ENCODE peak calls at places on chromosomes 11 and 22, in seven cellular contexts. L, O, N, F, R, I and G are unnamed samples.

GRCh38 chr11:125401235-125401634 is 94.8 kb downstream of the FEZ1 start:
- DNase-seq in N (no peak), I (no peak), R (no peak), L (no peak), O (no peak), F (no peak), G (no peak)

GRCh38 chr22:17845790-17846189 is 71.5 kb upstream of the BID start:
- DNase-seq in F (peak), I (no peak), O (no peak), R (no peak), L (peak), N (peak), G (no peak)

GRCh38 chr22:31692186-31692886 is 30.3 kb upstream of the PISD start:
- DNase-seq in N (no peak), R (peak), F (no peak), L (no peak), I (no peak), O (peak), G (no peak)

GRCh38 chr11:37503411-37504065 is 905.5 kb upstream of the RAG2 start:
- DNase-seq in N (no peak), O (no peak), L (no peak), I (no peak), F (no peak), R (no peak), G (no peak)

GRCh38 chr11:73553266-73553665 is 44.6 kb downstream of the FAM168A start:
- DNase-seq in R (no peak), O (no peak), N (no peak), F (no peak), I (no peak), L (no peak), G (no peak)

GRCh38 chr11:117195208-117195607 is 4.0 kb upstream of the TAGLN start:
- DNase-seq in R (no peak), F (no peak), O (no peak), I (no peak), N (no peak), L (no peak), G (peak)

GRCh38 chr11:77084581-77085191 is 17.9 kb downstream of the CAPN5 start:
- DNase-seq in R (no peak), I (no peak), N (no peak), O (no peak), L (no peak), F (no peak), G (no peak)

GRCh38 chr22:39108487-39108886 is 11.4 kb downstream of the APOBEC3H start:
- DNase-seq in N (no peak), I (no peak), L (no peak), O (no peak), R (no peak), F (no peak), G (no peak)

GRCh38 chr22:50293441-50294318 is 13.8 kb downstream of the PLXNB2 start:
- DNase-seq in L (peak), R (peak), O (no peak), F (peak), I (peak), N (peak), G (peak)

GRCh38 chr11:68033708-68034045 is 3.2 kb downstream of the NDUFS8 start:
- DNase-seq in R (no peak), O (no peak), F (no peak), I (no peak), L (peak), N (no peak), G (peak)

GRCh38 chr11:2898366-2899079 is 12.9 kb upstream of the CDKN1C start:
- DNase-seq in N (peak), F (peak), L (peak), R (peak), O (peak), I (peak), G (peak)

GRCh38 chr11:257766-258493 is 20.3 kb upstream of the NLRP6 start:
- DNase-seq in N (no peak), O (no peak), F (no peak), L (no peak), R (no peak), I (no peak), G (no peak)

GRCh38 chr11:57256119-57256518 is 19.1 kb upstream of the APLNR start:
- DNase-seq in L (no peak), N (no peak), F (no peak), R (no peak), O (no peak), I (no peak), G (no peak)

GRCh38 chr22:23565288-23565941 is 14.7 kb downstream of the IGLL1 start:
- DNase-seq in L (no peak), R (peak), N (no peak), O (no peak), I (peak), F (no peak), G (peak)

GRCh38 chr11:105156231-105156630 is 16.7 kb upstream of the CARD18 start:
- DNase-seq in R (no peak), L (no peak), N (no peak), I (no peak), F (no peak), O (no peak), G (no peak)

GRCh38 chr11:64120951-64121569 is 44.9 kb downstream of the MACROD1 start:
- DNase-seq in O (no peak), L (peak), R (peak), F (peak), I (peak), N (no peak), G (no peak)

GRCh38 chr11:118872403-118872821 is 11.3 kb upstream of the CXCR5 start:
- DNase-seq in F (no peak), I (no peak), L (no peak), R (no peak), N (no peak), O (no peak), G (no peak)

GRCh38 chr11:65439331-65440181 is 17.0 kb downstream of the NEAT1 start:
- DNase-seq in F (no peak), N (no peak), R (peak), L (no peak), I (peak), O (no peak), G (no peak)

GRCh38 chr11:34501500-34501899 is 12.1 kb downstream of the ELF5 start:
- DNase-seq in O (peak), L (no peak), R (peak), I (peak), F (peak), N (peak), G (peak)

GRCh38 chr11:116932182-116932581 is 94.8 kb upstream of the APOA1 start:
- DNase-seq in I (no peak), R (no peak), L (no peak), F (no peak), O (no peak), N (no peak), G (no peak)

GRCh38 chr11:83865636-83866461 is 579.7 kb upstream of the CCDC90B start:
- DNase-seq in R (peak), I (no peak), L (no peak), O (peak), N (no peak), F (peak), G (no peak)

GRCh38 chr11:17719940-17720795 is 797 bp downstream of the MYOD1 start:
- DNase-seq in R (peak), F (peak), N (no peak), O (no peak), L (no peak), I (peak), G (no peak)

GRCh38 chr22:38845368-38845740 is 1.5 kb upstream of the NPTXR start:
- DNase-seq in F (no peak), I (no peak), N (no peak), L (no peak), R (no peak), O (no peak), G (no peak)

GRCh38 chr11:31254411-31254810 is 115.1 kb downstream of the DCDC1 start:
- DNase-seq in N (no peak), O (no peak), R (peak), L (no peak), I (no peak), F (no peak), G (no peak)

GRCh38 chr11:70497536-70498075 is 99.3 kb downstream of the CTTN start:
- DNase-seq in N (no peak), I (no peak), O (no peak), R (no peak), F (no peak), L (no peak), G (no peak)

GRCh38 chr11:1122356-1123002 is 35.3 kb upstream of the MUC5AC start:
- DNase-seq in F (no peak), I (no peak), N (no peak), L (no peak), R (no peak), O (no peak), G (no peak)

GRCh38 chr22:48277868-48278581 is 1515.6 kb downstream of the TBC1D22A start:
- DNase-seq in N (no peak), L (no peak), O (no peak), I (no peak), R (no peak), F (no peak), G (no peak)

GRCh38 chr11:16876840-16877239 is 137.4 kb downstream of the PLEKHA7 start:
- DNase-seq in I (no peak), N (no peak), L (no peak), R (no peak), F (no peak), O (no peak), G (no peak)

GRCh38 chr11:12125609-12126149 is 15.3 kb downstream of the MICAL2 start:
- DNase-seq in L (no peak), N (no peak), F (no peak), R (no peak), I (no peak), O (no peak), G (no peak)

GRCh38 chr11:67332081-67332691 is 21.2 kb downstream of the POLD4 start:
- DNase-seq in L (no peak), I (no peak), R (no peak), N (no peak), F (no peak), O (no peak), G (no peak)

GRCh38 chr11:93648168-93648567 is 13.3 kb upstream of the CEP295 start:
- DNase-seq in L (no peak), N (no peak), R (peak), F (no peak), I (peak), O (no peak), G (no peak)

GRCh38 chr22:47858773-47859306 is 1096.4 kb downstream of the TBC1D22A start:
- DNase-seq in I (no peak), N (no peak), F (no peak), R (no peak), O (no peak), L (no peak), G (no peak)

GRCh38 chr11:31810779-31811647 is at the start of gene PAX6:
- DNase-seq in O (no peak), N (peak), L (no peak), F (peak), I (peak), R (peak), G (no peak)

GRCh38 chr11:71322861-71323582 is 70.6 kb upstream of the SHANK2 start:
- DNase-seq in L (no peak), O (no peak), F (no peak), R (no peak), I (no peak), N (no peak), G (no peak)

GRCh38 chr11:6111635-6112034 is 4.2 kb downstream of the OR56B4 start:
- DNase-seq in F (no peak), R (no peak), L (peak), O (no peak), N (no peak), I (no peak), G (no peak)

GRCh38 chr11:115618428-115618827 is 114.2 kb upstream of the CADM1 start:
- DNase-seq in I (no peak), O (no peak), L (no peak), F (no peak), N (no peak), R (peak), G (no peak)

GRCh38 chr11:65849366-65849765 is 8.6 kb downstream of the CFL1 start:
- DNase-seq in F (no peak), I (no peak), O (no peak), R (no peak), L (no peak), N (no peak), G (no peak)

GRCh38 chr11:7577883-7578242 is 64.1 kb downstream of the PPFIBP2 start:
- DNase-seq in L (no peak), O (no peak), R (peak), N (no peak), I (no peak), F (peak), G (no peak)